ENCODE peak calls at places on chromosomes 11 and 22, in four cellular contexts. One of them, this sample, is unnamed.

GRCh38 chr22:39980635-39981034 is 14.1 kb upstream of the FAM83F start:
- DNase-seq in bronchial epithelial cell: no peak
- DNase-seq in stimulated activated CD8-positive, alpha-beta memory T cell treated with anti-CD3 and anti-CD28 coated beads, Interleukin-4, amount 100 ng/mL, for 4 hours: no peak
- DNase-seq in GF-D8: no peak
- DNase-seq in this sample: no peak

GRCh38 chr11:2276999-2277328 is 6.6 kb upstream of the ASCL2 start:
- DNase-seq in bronchial epithelial cell: no peak
- DNase-seq in stimulated activated CD8-positive, alpha-beta memory T cell treated with anti-CD3 and anti-CD28 coated beads, Interleukin-4, amount 100 ng/mL, for 4 hours: no peak
- DNase-seq in GF-D8: no peak
- DNase-seq in this sample: no peak

GRCh38 chr11:30395751-30396150 is 72.8 kb downstream of the ARL14EP start:
- DNase-seq in bronchial epithelial cell: no peak
- DNase-seq in stimulated activated CD8-positive, alpha-beta memory T cell treated with anti-CD3 and anti-CD28 coated beads, Interleukin-4, amount 100 ng/mL, for 4 hours: no peak
- DNase-seq in GF-D8: no peak
- DNase-seq in this sample: no peak

GRCh38 chr11:12683857-12684256 is 9.6 kb downstream of the TEAD1 start:
- DNase-seq in bronchial epithelial cell: no peak
- DNase-seq in stimulated activated CD8-positive, alpha-beta memory T cell treated with anti-CD3 and anti-CD28 coated beads, Interleukin-4, amount 100 ng/mL, for 4 hours: no peak
- DNase-seq in GF-D8: no peak
- DNase-seq in this sample: no peak

GRCh38 chr22:33883561-33883960 is 36.7 kb downstream of the LARGE1 start:
- DNase-seq in bronchial epithelial cell: peak; percentile 68
- DNase-seq in stimulated activated CD8-positive, alpha-beta memory T cell treated with anti-CD3 and anti-CD28 coated beads, Interleukin-4, amount 100 ng/mL, for 4 hours: no peak
- DNase-seq in GF-D8: no peak
- DNase-seq in this sample: no peak

GRCh38 chr22:36386900-36387663 is 685 bp downstream of the MYH9 start:
- DNase-seq in bronchial epithelial cell: no peak
- DNase-seq in stimulated activated CD8-positive, alpha-beta memory T cell treated with anti-CD3 and anti-CD28 coated beads, Interleukin-4, amount 100 ng/mL, for 4 hours: no peak
- DNase-seq in GF-D8: peak; percentile 54
- DNase-seq in this sample: no peak

GRCh38 chr11:120568572-120569307 is 57.2 kb downstream of the GRIK4 start:
- DNase-seq in bronchial epithelial cell: no peak
- DNase-seq in stimulated activated CD8-positive, alpha-beta memory T cell treated with anti-CD3 and anti-CD28 coated beads, Interleukin-4, amount 100 ng/mL, for 4 hours: no peak
- DNase-seq in GF-D8: no peak
- DNase-seq in this sample: no peak

GRCh38 chr11:64970731-64971151 is 1.2 kb downstream of the MAJIN start:
- DNase-seq in bronchial epithelial cell: peak; percentile 100
- DNase-seq in stimulated activated CD8-positive, alpha-beta memory T cell treated with anti-CD3 and anti-CD28 coated beads, Interleukin-4, amount 100 ng/mL, for 4 hours: no peak
- DNase-seq in GF-D8: no peak
- DNase-seq in this sample: no peak

GRCh38 chr22:44286673-44287072 is 26.1 kb downstream of the SHISAL1 start:
- DNase-seq in bronchial epithelial cell: no peak
- DNase-seq in stimulated activated CD8-positive, alpha-beta memory T cell treated with anti-CD3 and anti-CD28 coated beads, Interleukin-4, amount 100 ng/mL, for 4 hours: no peak
- DNase-seq in GF-D8: no peak
- DNase-seq in this sample: no peak

GRCh38 chr11:69122642-69123431 is 32.9 kb upstream of the SMIM38 start:
- DNase-seq in bronchial epithelial cell: peak; percentile 85
- DNase-seq in stimulated activated CD8-positive, alpha-beta memory T cell treated with anti-CD3 and anti-CD28 coated beads, Interleukin-4, amount 100 ng/mL, for 4 hours: peak; percentile 80
- DNase-seq in GF-D8: no peak
- DNase-seq in this sample: peak; percentile 100

GRCh38 chr22:44746836-44747519 is 5.4 kb upstream of the ARHGAP8 start:
- DNase-seq in bronchial epithelial cell: peak; percentile 68
- DNase-seq in stimulated activated CD8-positive, alpha-beta memory T cell treated with anti-CD3 and anti-CD28 coated beads, Interleukin-4, amount 100 ng/mL, for 4 hours: no peak
- DNase-seq in GF-D8: no peak
- DNase-seq in this sample: no peak

GRCh38 chr22:45867118-45867905 is 109.7 kb downstream of the WNT7B start:
- DNase-seq in bronchial epithelial cell: no peak
- DNase-seq in stimulated activated CD8-positive, alpha-beta memory T cell treated with anti-CD3 and anti-CD28 coated beads, Interleukin-4, amount 100 ng/mL, for 4 hours: no peak
- DNase-seq in GF-D8: no peak
- DNase-seq in this sample: no peak

GRCh38 chr11:111812211-111812610 is 46.0 kb upstream of the PPP2R1B start:
- DNase-seq in bronchial epithelial cell: no peak
- DNase-seq in stimulated activated CD8-positive, alpha-beta memory T cell treated with anti-CD3 and anti-CD28 coated beads, Interleukin-4, amount 100 ng/mL, for 4 hours: no peak
- DNase-seq in GF-D8: no peak
- DNase-seq in this sample: no peak

GRCh38 chr22:22076361-22076760 is 93.8 kb upstream of the TOP3B start:
- DNase-seq in bronchial epithelial cell: no peak
- DNase-seq in stimulated activated CD8-positive, alpha-beta memory T cell treated with anti-CD3 and anti-CD28 coated beads, Interleukin-4, amount 100 ng/mL, for 4 hours: no peak
- DNase-seq in GF-D8: no peak
- DNase-seq in this sample: no peak

GRCh38 chr22:35172452-35172851 is 84.8 kb upstream of the HMGXB4 start:
- DNase-seq in bronchial epithelial cell: no peak
- DNase-seq in stimulated activated CD8-positive, alpha-beta memory T cell treated with anti-CD3 and anti-CD28 coated beads, Interleukin-4, amount 100 ng/mL, for 4 hours: no peak
- DNase-seq in GF-D8: no peak
- DNase-seq in this sample: no peak